ENCODE peak calls at places on chromosomes 3 and 15, in five cellular contexts. One of them, this sample, is unnamed.

GRCh38 chr15:56759450-56759845 is 26.1 kb upstream of the ZNF280D start:
- DNase-seq in breast epithelium: no peak
- DNase-seq in neural progenitor cell: no peak
- DNase-seq in sigmoid colon: peak; percentile 77
- DNase-seq in tibial nerve: peak; percentile 63
- DNase-seq in this sample: peak; percentile 46

GRCh38 chr3:33184863-33185262 is 33.7 kb downstream of the SUSD5 start:
- DNase-seq in sigmoid colon: no peak
- DNase-seq in breast epithelium: no peak
- DNase-seq in tibial nerve: no peak
- DNase-seq in neural progenitor cell: no peak
- DNase-seq in this sample: no peak

GRCh38 chr3:128282392-128283196 is 129.3 kb downstream of the EEFSEC start:
- DNase-seq in tibial nerve: peak; percentile 35
- DNase-seq in breast epithelium: peak; percentile 78
- DNase-seq in neural progenitor cell: no peak
- DNase-seq in sigmoid colon: peak; percentile 89
- DNase-seq in this sample: peak; percentile 72

GRCh38 chr3:61663728-61664492 is 102.5 kb downstream of the PTPRG start:
- DNase-seq in tibial nerve: no peak
- DNase-seq in breast epithelium: no peak
- DNase-seq in neural progenitor cell: peak; percentile 23
- DNase-seq in sigmoid colon: no peak
- DNase-seq in this sample: no peak

GRCh38 chr3:126419151-126419703 is 24.5 kb downstream of the CFAP100 start:
- DNase-seq in sigmoid colon: peak; percentile 34
- DNase-seq in tibial nerve: no peak
- DNase-seq in breast epithelium: peak; percentile 44
- DNase-seq in neural progenitor cell: no peak
- DNase-seq in this sample: no peak

GRCh38 chr3:131881777-131882176 is 153.0 kb downstream of the CPNE4 start:
- DNase-seq in tibial nerve: no peak
- DNase-seq in neural progenitor cell: no peak
- DNase-seq in breast epithelium: no peak
- DNase-seq in sigmoid colon: no peak
- DNase-seq in this sample: no peak

GRCh38 chr15:35289029-35289617 is 204.0 kb upstream of the NANOGP8 start:
- DNase-seq in neural progenitor cell: peak; percentile 63
- DNase-seq in breast epithelium: no peak
- DNase-seq in sigmoid colon: no peak
- DNase-seq in tibial nerve: no peak
- DNase-seq in this sample: no peak

GRCh38 chr3:120300971-120301370 is 15.9 kb upstream of the GPR156 start:
- DNase-seq in tibial nerve: no peak
- DNase-seq in breast epithelium: no peak
- DNase-seq in sigmoid colon: no peak
- DNase-seq in neural progenitor cell: no peak
- DNase-seq in this sample: no peak

GRCh38 chr15:99906356-99906755 is 173.1 kb upstream of the LYSMD4 start:
- DNase-seq in breast epithelium: no peak
- DNase-seq in tibial nerve: no peak
- DNase-seq in sigmoid colon: no peak
- DNase-seq in neural progenitor cell: no peak
- DNase-seq in this sample: no peak

GRCh38 chr3:53668872-53669271 is 174.5 kb downstream of the CACNA1D start:
- DNase-seq in neural progenitor cell: peak; percentile 30
- DNase-seq in breast epithelium: no peak
- DNase-seq in sigmoid colon: no peak
- DNase-seq in tibial nerve: no peak
- DNase-seq in this sample: no peak

GRCh38 chr15:70411464-70411863 is 313.7 kb upstream of the TLE3 start:
- DNase-seq in neural progenitor cell: no peak
- DNase-seq in sigmoid colon: no peak
- DNase-seq in tibial nerve: no peak
- DNase-seq in breast epithelium: no peak
- DNase-seq in this sample: no peak

GRCh38 chr3:123883656-123884257 is 375 bp downstream of the MYLK start:
- DNase-seq in breast epithelium: no peak
- DNase-seq in sigmoid colon: no peak
- DNase-seq in neural progenitor cell: peak; percentile 69
- DNase-seq in tibial nerve: no peak
- DNase-seq in this sample: no peak

GRCh38 chr3:67094769-67095168 is 96.7 kb downstream of the KBTBD8 start:
- DNase-seq in neural progenitor cell: no peak
- DNase-seq in breast epithelium: no peak
- DNase-seq in sigmoid colon: peak; percentile 63
- DNase-seq in tibial nerve: no peak
- DNase-seq in this sample: no peak

GRCh38 chr3:145243875-145244274 is 917.1 kb downstream of the PLOD2 start:
- DNase-seq in neural progenitor cell: no peak
- DNase-seq in breast epithelium: no peak
- DNase-seq in sigmoid colon: no peak
- DNase-seq in tibial nerve: no peak
- DNase-seq in this sample: no peak

GRCh38 chr15:70140543-70141375 is 43.0 kb upstream of the TLE3 start:
- DNase-seq in neural progenitor cell: no peak
- DNase-seq in tibial nerve: no peak
- DNase-seq in breast epithelium: no peak
- DNase-seq in sigmoid colon: no peak
- DNase-seq in this sample: no peak

GRCh38 chr3:98482717-98483482 is 14.6 kb upstream of the OR5K2 start:
- DNase-seq in breast epithelium: no peak
- DNase-seq in tibial nerve: no peak
- DNase-seq in neural progenitor cell: no peak
- DNase-seq in sigmoid colon: no peak
- DNase-seq in this sample: no peak

GRCh38 chr3:193680220-193680619 is 87.2 kb downstream of the OPA1 start:
- DNase-seq in tibial nerve: no peak
- DNase-seq in breast epithelium: no peak
- DNase-seq in sigmoid colon: no peak
- DNase-seq in neural progenitor cell: no peak
- DNase-seq in this sample: no peak

GRCh38 chr3:41158947-41159346 is 40.4 kb upstream of the CTNNB1 start:
- DNase-seq in tibial nerve: no peak
- DNase-seq in neural progenitor cell: no peak
- DNase-seq in breast epithelium: no peak
- DNase-seq in sigmoid colon: no peak
- DNase-seq in this sample: no peak

GRCh38 chr3:184808021-184808420 is 3.9 kb upstream of the VPS8 start:
- DNase-seq in neural progenitor cell: peak; percentile 86
- DNase-seq in breast epithelium: no peak
- DNase-seq in tibial nerve: no peak
- DNase-seq in sigmoid colon: no peak
- DNase-seq in this sample: no peak

GRCh38 chr15:42344763-42345162 is 14.5 kb upstream of the CAPN3 start:
- DNase-seq in sigmoid colon: no peak
- DNase-seq in breast epithelium: no peak
- DNase-seq in tibial nerve: peak; percentile 51
- DNase-seq in neural progenitor cell: no peak
- DNase-seq in this sample: no peak

GRCh38 chr3:61299343-61299742 is 48.1 kb upstream of the FHIT start:
- DNase-seq in breast epithelium: no peak
- DNase-seq in tibial nerve: no peak
- DNase-seq in neural progenitor cell: no peak
- DNase-seq in sigmoid colon: no peak
- DNase-seq in this sample: no peak

GRCh38 chr3:171095063-171095462 is 68.5 kb upstream of the SLC2A2 start:
- DNase-seq in breast epithelium: no peak
- DNase-seq in neural progenitor cell: peak; percentile 22
- DNase-seq in tibial nerve: no peak
- DNase-seq in sigmoid colon: no peak
- DNase-seq in this sample: no peak

GRCh38 chr3:171088984-171089754 is 62.6 kb upstream of the SLC2A2 start:
- DNase-seq in sigmoid colon: no peak
- DNase-seq in tibial nerve: no peak
- DNase-seq in neural progenitor cell: peak; percentile 5
- DNase-seq in breast epithelium: no peak
- DNase-seq in this sample: no peak

GRCh38 chr3:171094411-171094810 is 67.9 kb upstream of the SLC2A2 start:
- DNase-seq in breast epithelium: no peak
- DNase-seq in neural progenitor cell: no peak
- DNase-seq in tibial nerve: no peak
- DNase-seq in sigmoid colon: no peak
- DNase-seq in this sample: no peak

GRCh38 chr3:171088496-171088895 is 62.0 kb upstream of the SLC2A2 start:
- DNase-seq in sigmoid colon: no peak
- DNase-seq in neural progenitor cell: no peak
- DNase-seq in breast epithelium: no peak
- DNase-seq in tibial nerve: no peak
- DNase-seq in this sample: no peak

DNA sequence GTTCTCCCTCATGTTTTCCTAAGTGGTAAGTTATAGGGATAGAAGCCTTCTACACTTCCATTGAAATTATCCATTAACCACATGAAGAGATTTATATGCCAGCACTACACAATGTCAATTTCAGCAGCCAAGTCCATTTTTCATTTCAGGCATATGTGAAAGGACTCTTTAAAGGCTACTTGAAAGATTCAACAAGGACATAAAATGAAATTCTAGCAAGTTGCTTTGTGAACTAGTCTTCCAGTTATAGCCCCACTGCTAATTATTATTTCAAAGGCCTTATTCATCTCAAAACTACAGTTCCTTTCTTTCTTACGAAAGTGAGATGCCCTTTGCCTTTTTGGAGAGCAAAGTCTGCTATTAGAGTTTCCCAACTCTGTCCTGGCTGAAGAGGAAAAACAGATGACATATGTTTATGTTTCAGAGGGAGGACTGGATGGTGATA is 66.0 kb upstream of the SLC2A2 start:
- DNase-seq in tibial nerve: no peak
- DNase-seq in neural progenitor cell: no peak
- DNase-seq in sigmoid colon: no peak
- DNase-seq in breast epithelium: no peak
- DNase-seq in this sample: no peak
- H3K27ac ChIP-seq in tibial nerve: peak overlapping the region; percentile 5
- H3K27ac ChIP-seq in neural progenitor cell: no peak overlapping the region
- H3K27ac ChIP-seq in sigmoid colon: peak overlapping the region; percentile 49
- H3K27ac ChIP-seq in breast epithelium: no peak overlapping the region
- H3K27ac ChIP-seq in this sample: peak overlapping the region; percentile 60

GRCh38 chr3:45939341-45939771 is 3.9 kb upstream of the CXCR6 start:
- DNase-seq in neural progenitor cell: peak; percentile 25
- DNase-seq in breast epithelium: no peak
- DNase-seq in sigmoid colon: no peak
- DNase-seq in tibial nerve: no peak
- DNase-seq in this sample: no peak

GRCh38 chr3:45940004-45940780 is 3.1 kb upstream of the CXCR6 start:
- DNase-seq in sigmoid colon: peak; percentile 51
- DNase-seq in tibial nerve: no peak
- DNase-seq in breast epithelium: no peak
- DNase-seq in neural progenitor cell: no peak
- DNase-seq in this sample: no peak

GRCh38 chr3:45942051-45942825 is 1.0 kb upstream of the CXCR6 start:
- DNase-seq in neural progenitor cell: no peak
- DNase-seq in breast epithelium: no peak
- DNase-seq in sigmoid colon: peak; percentile 59
- DNase-seq in tibial nerve: no peak
- DNase-seq in this sample: no peak

GRCh38 chr3:45938858-45939257 is 4.4 kb upstream of the CXCR6 start:
- DNase-seq in breast epithelium: peak; percentile 80
- DNase-seq in tibial nerve: peak; percentile 95
- DNase-seq in sigmoid colon: peak; percentile 91
- DNase-seq in neural progenitor cell: peak; percentile 86
- DNase-seq in this sample: peak; percentile 73

DNA sequence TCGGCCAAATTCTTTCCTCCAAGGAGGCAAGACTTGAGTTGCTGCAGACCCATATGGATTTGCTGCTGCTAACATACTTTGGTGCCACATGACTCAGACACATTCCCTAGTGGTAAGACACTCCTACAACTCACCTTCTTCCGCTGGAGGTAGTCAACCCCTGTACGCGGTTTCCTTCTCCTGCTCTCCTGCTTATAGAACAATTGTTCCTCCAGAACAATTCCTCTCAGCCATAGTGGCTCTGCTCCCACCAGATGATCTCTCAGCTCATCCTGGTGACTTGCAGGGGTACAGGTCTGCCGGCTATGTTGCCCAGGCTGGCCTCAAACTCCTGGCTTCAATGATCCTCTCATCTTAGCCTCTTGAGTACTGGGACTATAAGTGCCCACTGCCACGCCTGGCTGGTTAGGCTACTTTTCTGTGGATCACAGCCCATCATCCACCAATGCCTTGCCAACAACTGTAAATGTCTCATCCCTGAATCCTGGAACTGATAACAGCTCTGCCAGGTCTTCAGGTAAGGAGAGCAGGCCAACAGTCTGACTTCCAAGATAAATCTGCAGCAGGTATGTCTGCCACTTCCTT is 2.4 kb upstream of the CXCR6 start:
- DNase-seq in breast epithelium: no peak
- DNase-seq in sigmoid colon: no peak
- DNase-seq in neural progenitor cell: no peak
- DNase-seq in tibial nerve: no peak
- DNase-seq in this sample: no peak
- H3K4me1 ChIP-seq in breast epithelium: no peaks in the 10 kb centered on the region
- H3K4me1 ChIP-seq in sigmoid colon: peaks cover 13% of the 10 kb centered on the region
- H3K4me1 ChIP-seq in neural progenitor cell: no peaks in the 10 kb centered on the region
- H3K4me1 ChIP-seq in tibial nerve: no peaks in the 10 kb centered on the region
- H3K4me1 ChIP-seq in this sample: peaks cover 43% of the 10 kb centered on the region

DNA sequence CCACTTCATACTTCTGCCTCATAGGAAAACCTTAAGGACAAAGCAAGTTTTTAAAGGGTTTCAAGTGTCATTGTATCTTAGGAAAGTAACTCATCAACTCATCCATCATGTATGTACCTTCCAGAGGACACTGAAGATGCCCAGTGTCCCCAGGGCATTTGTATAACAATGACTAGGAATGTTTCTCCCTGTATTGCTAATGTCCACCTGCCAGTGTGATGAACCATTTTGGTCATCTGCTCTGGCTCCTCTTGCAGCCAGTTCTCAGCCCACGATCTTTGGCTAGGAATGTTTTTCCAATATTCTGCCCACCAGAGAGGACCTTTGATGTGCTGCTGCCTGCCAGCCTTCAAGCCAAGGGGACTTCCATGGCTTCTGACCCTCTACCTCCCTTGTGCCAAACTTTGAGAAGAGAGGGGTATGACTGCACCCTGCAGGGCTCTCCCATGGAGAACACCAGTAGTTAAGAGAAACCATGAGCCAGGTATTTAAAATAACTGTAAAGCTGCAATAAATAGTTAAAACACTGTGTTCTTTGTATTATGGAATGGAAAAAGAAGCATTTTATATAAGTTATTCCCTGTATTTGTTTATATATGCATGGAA is 11.4 kb downstream of the LMOD3 start:
- DNase-seq in sigmoid colon: no peak
- DNase-seq in tibial nerve: no peak
- DNase-seq in neural progenitor cell: no peak
- DNase-seq in breast epithelium: no peak
- DNase-seq in this sample: no peak
- TF ChIP-seq CTCF in sigmoid colon: no peak
- TF ChIP-seq CTCF in tibial nerve: no peak
- TF ChIP-seq CTCF in neural progenitor cell: no peak
- TF ChIP-seq CTCF in breast epithelium: no peak
- TF ChIP-seq CTCF in this sample: no peak

DNA sequence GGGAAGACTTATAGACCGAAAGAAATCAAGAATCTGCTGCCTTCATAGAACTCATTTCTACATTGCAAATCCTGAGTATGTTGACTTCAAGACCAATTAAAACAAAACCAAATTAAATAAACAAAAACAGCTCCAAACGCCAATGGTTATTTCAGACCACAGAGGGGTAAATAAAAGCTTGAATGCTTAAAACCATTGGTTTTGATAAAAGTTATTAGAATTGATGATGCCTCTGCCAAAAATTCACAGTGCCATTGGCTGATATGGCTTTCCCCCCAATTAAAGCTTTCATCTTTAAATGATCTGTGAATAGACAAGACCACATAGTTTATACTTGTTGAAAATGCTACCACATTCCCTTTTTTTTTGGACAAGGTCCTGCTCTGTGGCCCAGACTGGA is 188.5 kb downstream of the NFKBIZ start:
- DNase-seq in sigmoid colon: no peak
- DNase-seq in breast epithelium: no peak
- DNase-seq in neural progenitor cell: no peak
- DNase-seq in tibial nerve: no peak
- DNase-seq in this sample: no peak
- H3K27ac ChIP-seq in sigmoid colon: no peak overlapping the region
- H3K27ac ChIP-seq in breast epithelium: no peak overlapping the region
- H3K27ac ChIP-seq in neural progenitor cell: no peak overlapping the region
- H3K27ac ChIP-seq in tibial nerve: no peak overlapping the region
- H3K27ac ChIP-seq in this sample: no peak overlapping the region